ENCODE peak calls at places on chromosomes 3 and 15, in seven cellular contexts. One of them, this sample, is unnamed. For H3K4me1, the result is how much of the 10 kb centered on the place peaks cover.

GRCh38 chr3:133457465-133458067 is 57.7 kb downstream of the BFSP2 start:
- DNase-seq in body of pancreas: no peak
- DNase-seq in spleen: no peak
- DNase-seq in ovary: no peak
- DNase-seq in fibroblast of lung: peak
- DNase-seq in uterus: no peak
- DNase-seq in left ventricle myocardium inferior: no peak
- DNase-seq in this sample: no peak

GRCh38 chr15:70794596-70795310 is 31.4 kb upstream of the UACA start:
- DNase-seq in spleen: no peak
- DNase-seq in left ventricle myocardium inferior: no peak
- DNase-seq in uterus: no peak
- DNase-seq in ovary: no peak
- DNase-seq in fibroblast of lung: peak
- DNase-seq in body of pancreas: no peak
- DNase-seq in this sample: no peak

GRCh38 chr3:195522254-195523023 is 20.7 kb downstream of the PPP1R2 start:
- DNase-seq in uterus: no peak
- DNase-seq in body of pancreas: no peak
- DNase-seq in left ventricle myocardium inferior: no peak
- DNase-seq in fibroblast of lung: peak
- DNase-seq in ovary: no peak
- DNase-seq in spleen: no peak
- DNase-seq in this sample: peak

GRCh38 chr3:127544806-127545545 is 45.6 kb downstream of the TPRA1 start:
- DNase-seq in fibroblast of lung: no peak
- DNase-seq in left ventricle myocardium inferior: no peak
- DNase-seq in spleen: no peak
- DNase-seq in uterus: no peak
- DNase-seq in ovary: no peak
- DNase-seq in body of pancreas: no peak
- DNase-seq in this sample: peak

GRCh38 chr15:81012588-81012987 is 11.9 kb downstream of the TLNRD1 start:
- DNase-seq in left ventricle myocardium inferior: no peak
- DNase-seq in uterus: no peak
- DNase-seq in spleen: no peak
- DNase-seq in body of pancreas: no peak
- DNase-seq in ovary: no peak
- DNase-seq in fibroblast of lung: no peak
- DNase-seq in this sample: no peak

GRCh38 chr15:90083419-90083818 is 18.8 kb downstream of the IDH2 start:
- DNase-seq in ovary: no peak
- DNase-seq in body of pancreas: no peak
- DNase-seq in fibroblast of lung: no peak
- DNase-seq in spleen: no peak
- DNase-seq in left ventricle myocardium inferior: no peak
- DNase-seq in uterus: no peak
- DNase-seq in this sample: no peak

GRCh38 chr3:172465281-172465680 is 17.0 kb upstream of the GHSR start:
- DNase-seq in body of pancreas: no peak
- DNase-seq in spleen: no peak
- DNase-seq in ovary: no peak
- DNase-seq in left ventricle myocardium inferior: no peak
- DNase-seq in fibroblast of lung: no peak
- DNase-seq in uterus: no peak
- DNase-seq in this sample: no peak

GRCh38 chr3:25176999-25177398 is 251.1 kb upstream of the RARB start:
- DNase-seq in left ventricle myocardium inferior: no peak
- DNase-seq in ovary: no peak
- DNase-seq in spleen: no peak
- DNase-seq in uterus: no peak
- DNase-seq in body of pancreas: no peak
- DNase-seq in fibroblast of lung: no peak
- DNase-seq in this sample: no peak

GRCh38 chr15:70851889-70852288 is 2.1 kb downstream of the LARP6 start:
- DNase-seq in fibroblast of lung: no peak
- DNase-seq in left ventricle myocardium inferior: no peak
- DNase-seq in uterus: no peak
- DNase-seq in body of pancreas: no peak
- DNase-seq in spleen: no peak
- DNase-seq in ovary: no peak
- DNase-seq in this sample: no peak

GRCh38 chr15:91694829-91695205 is 158.7 kb upstream of the SLCO3A1 start:
- DNase-seq in spleen: no peak
- DNase-seq in ovary: peak
- DNase-seq in uterus: peak
- DNase-seq in left ventricle myocardium inferior: no peak
- DNase-seq in body of pancreas: peak
- DNase-seq in fibroblast of lung: peak
- DNase-seq in this sample: peak

GRCh38 chr3:72379500-72380187 is 468.6 kb downstream of the SHQ1 start:
- DNase-seq in left ventricle myocardium inferior: no peak
- DNase-seq in uterus: no peak
- DNase-seq in spleen: no peak
- DNase-seq in body of pancreas: no peak
- DNase-seq in ovary: no peak
- DNase-seq in fibroblast of lung: no peak
- DNase-seq in this sample: peak

GRCh38 chr15:88800026-88800425 is 3.2 kb upstream of the ACAN start:
- DNase-seq in body of pancreas: no peak
- DNase-seq in fibroblast of lung: no peak
- DNase-seq in spleen: no peak
- DNase-seq in uterus: no peak
- DNase-seq in left ventricle myocardium inferior: no peak
- DNase-seq in ovary: no peak
- DNase-seq in this sample: no peak

GRCh38 chr15:32851619-32852416 is 134.0 kb downstream of the GREM1 start:
- DNase-seq in uterus: no peak
- DNase-seq in body of pancreas: no peak
- DNase-seq in ovary: no peak
- DNase-seq in left ventricle myocardium inferior: no peak
- DNase-seq in fibroblast of lung: peak
- DNase-seq in spleen: no peak
- DNase-seq in this sample: no peak

GRCh38 chr15:63382966-63383710 is 1.5 kb upstream of the CA12 start:
- DNase-seq in left ventricle myocardium inferior: no peak
- DNase-seq in spleen: no peak
- DNase-seq in ovary: no peak
- DNase-seq in fibroblast of lung: no peak
- DNase-seq in uterus: no peak
- DNase-seq in body of pancreas: no peak
- DNase-seq in this sample: no peak

GRCh38 chr3:126129408-126129891 is 45.5 kb upstream of the SLC41A3 start:
- DNase-seq in fibroblast of lung: peak
- DNase-seq in body of pancreas: peak
- DNase-seq in spleen: peak
- DNase-seq in left ventricle myocardium inferior: peak
- DNase-seq in ovary: peak
- DNase-seq in uterus: peak
- DNase-seq in this sample: no peak

GRCh38 chr15:74443100-74443909 is 9.5 kb upstream of the SEMA7A start:
- DNase-seq in ovary: no peak
- DNase-seq in uterus: no peak
- DNase-seq in left ventricle myocardium inferior: no peak
- DNase-seq in spleen: peak
- DNase-seq in body of pancreas: no peak
- DNase-seq in fibroblast of lung: no peak
- DNase-seq in this sample: no peak

GRCh38 chr3:37310666-37311050 is 136.3 kb upstream of the LRRFIP2 start:
- DNase-seq in fibroblast of lung: peak
- DNase-seq in spleen: no peak
- DNase-seq in body of pancreas: no peak
- DNase-seq in left ventricle myocardium inferior: no peak
- DNase-seq in uterus: no peak
- DNase-seq in ovary: no peak
- DNase-seq in this sample: no peak

GRCh38 chr3:178676942-178677606 is 140.8 kb downstream of the KCNMB2 start:
- DNase-seq in body of pancreas: no peak
- DNase-seq in ovary: peak
- DNase-seq in spleen: no peak
- DNase-seq in left ventricle myocardium inferior: no peak
- DNase-seq in fibroblast of lung: no peak
- DNase-seq in uterus: no peak
- DNase-seq in this sample: no peak

GRCh38 chr15:73594109-73594508 is 39.1 kb downstream of the NPTN start:
- DNase-seq in uterus: no peak
- DNase-seq in fibroblast of lung: no peak
- DNase-seq in left ventricle myocardium inferior: no peak
- DNase-seq in body of pancreas: no peak
- DNase-seq in ovary: no peak
- DNase-seq in spleen: no peak
- DNase-seq in this sample: no peak

GRCh38 chr15:78415284-78415683 is 22.7 kb upstream of the IREB2 start:
- DNase-seq in ovary: no peak
- DNase-seq in left ventricle myocardium inferior: no peak
- DNase-seq in fibroblast of lung: peak
- DNase-seq in spleen: no peak
- DNase-seq in body of pancreas: no peak
- DNase-seq in uterus: no peak
- DNase-seq in this sample: peak

GRCh38 chr15:93312891-93313486 is 224.0 kb upstream of the RGMA start:
- DNase-seq in spleen: no peak
- DNase-seq in uterus: no peak
- DNase-seq in fibroblast of lung: no peak
- DNase-seq in body of pancreas: no peak
- DNase-seq in ovary: no peak
- DNase-seq in left ventricle myocardium inferior: no peak
- DNase-seq in this sample: no peak

GRCh38 chr15:45399381-45400212 is 21.3 kb upstream of the GATM start:
- DNase-seq in left ventricle myocardium inferior: no peak
- DNase-seq in uterus: no peak
- DNase-seq in spleen: no peak
- DNase-seq in ovary: no peak
- DNase-seq in fibroblast of lung: peak
- DNase-seq in body of pancreas: no peak
- DNase-seq in this sample: peak

GRCh38 chr15:58489693-58490404 is 58.1 kb downstream of the LIPC start:
- DNase-seq in spleen: no peak
- DNase-seq in left ventricle myocardium inferior: no peak
- DNase-seq in ovary: no peak
- DNase-seq in uterus: no peak
- DNase-seq in body of pancreas: no peak
- DNase-seq in fibroblast of lung: no peak
- DNase-seq in this sample: no peak
- H3K4me3 ChIP-seq in spleen: no peak
- H3K4me3 ChIP-seq in left ventricle myocardium inferior: peak
- H3K4me3 ChIP-seq in ovary: no peak
- H3K4me3 ChIP-seq in uterus: no peak
- H3K4me3 ChIP-seq in body of pancreas: no peak
- H3K4me3 ChIP-seq in fibroblast of lung: no peak
- H3K4me3 ChIP-seq in this sample: no peak

GRCh38 chr3:29538610-29538958 is 257.7 kb downstream of the RBMS3 start:
- DNase-seq in spleen: no peak
- DNase-seq in uterus: no peak
- DNase-seq in fibroblast of lung: no peak
- DNase-seq in left ventricle myocardium inferior: no peak
- DNase-seq in body of pancreas: no peak
- DNase-seq in ovary: no peak
- DNase-seq in this sample: no peak

GRCh38 chr3:29537889-29538609 is 257.2 kb downstream of the RBMS3 start:
- DNase-seq in fibroblast of lung: no peak
- DNase-seq in body of pancreas: no peak
- DNase-seq in ovary: no peak
- DNase-seq in uterus: no peak
- DNase-seq in spleen: no peak
- DNase-seq in left ventricle myocardium inferior: no peak
- DNase-seq in this sample: no peak

GRCh38 chr3:29536016-29536736 is 255.3 kb downstream of the RBMS3 start:
- DNase-seq in ovary: no peak
- DNase-seq in left ventricle myocardium inferior: no peak
- DNase-seq in spleen: no peak
- DNase-seq in fibroblast of lung: no peak
- DNase-seq in body of pancreas: no peak
- DNase-seq in uterus: no peak
- DNase-seq in this sample: no peak

GRCh38 chr3:29540544-29540943 is 259.7 kb downstream of the RBMS3 start:
- DNase-seq in body of pancreas: no peak
- DNase-seq in ovary: no peak
- DNase-seq in spleen: no peak
- DNase-seq in left ventricle myocardium inferior: no peak
- DNase-seq in fibroblast of lung: no peak
- DNase-seq in uterus: no peak
- DNase-seq in this sample: no peak
- H3K4me1 ChIP-seq in body of pancreas: under half
- H3K4me1 ChIP-seq in ovary: under half
- H3K4me1 ChIP-seq in spleen: under half
- H3K4me1 ChIP-seq in left ventricle myocardium inferior: half or more
- H3K4me1 ChIP-seq in fibroblast of lung: under half
- H3K4me1 ChIP-seq in uterus: under half
- H3K4me1 ChIP-seq in this sample: under half

GRCh38 chr3:58496206-58496605 is 4.3 kb downstream of the KCTD6 start:
- DNase-seq in spleen: no peak
- DNase-seq in fibroblast of lung: no peak
- DNase-seq in uterus: no peak
- DNase-seq in ovary: no peak
- DNase-seq in body of pancreas: no peak
- DNase-seq in left ventricle myocardium inferior: no peak
- DNase-seq in this sample: no peak
- H3K4me3 ChIP-seq in spleen: no peak
- H3K4me3 ChIP-seq in fibroblast of lung: no peak
- H3K4me3 ChIP-seq in uterus: no peak
- H3K4me3 ChIP-seq in ovary: no peak
- H3K4me3 ChIP-seq in body of pancreas: no peak
- H3K4me3 ChIP-seq in left ventricle myocardium inferior: no peak
- H3K4me3 ChIP-seq in this sample: no peak

GRCh38 chr15:40339621-40339945 is 1.2 kb downstream of the CCDC9B start:
- DNase-seq in left ventricle myocardium inferior: no peak
- DNase-seq in uterus: no peak
- DNase-seq in body of pancreas: no peak
- DNase-seq in spleen: no peak
- DNase-seq in ovary: peak
- DNase-seq in fibroblast of lung: no peak
- DNase-seq in this sample: no peak

GRCh38 chr15:40338921-40339620 is 1.7 kb downstream of the CCDC9B start:
- DNase-seq in ovary: no peak
- DNase-seq in body of pancreas: peak
- DNase-seq in fibroblast of lung: peak
- DNase-seq in left ventricle myocardium inferior: peak
- DNase-seq in uterus: peak
- DNase-seq in spleen: no peak
- DNase-seq in this sample: no peak

GRCh38 chr15:40336129-40337122 is 4.3 kb downstream of the CCDC9B start:
- DNase-seq in left ventricle myocardium inferior: no peak
- DNase-seq in body of pancreas: no peak
- DNase-seq in fibroblast of lung: no peak
- DNase-seq in uterus: no peak
- DNase-seq in spleen: no peak
- DNase-seq in ovary: no peak
- DNase-seq in this sample: no peak

GRCh38 chr15:40338041-40338657 is 2.6 kb downstream of the CCDC9B start:
- DNase-seq in uterus: peak
- DNase-seq in left ventricle myocardium inferior: peak
- DNase-seq in body of pancreas: peak
- DNase-seq in fibroblast of lung: peak
- DNase-seq in spleen: peak
- DNase-seq in ovary: peak
- DNase-seq in this sample: peak

DNA sequence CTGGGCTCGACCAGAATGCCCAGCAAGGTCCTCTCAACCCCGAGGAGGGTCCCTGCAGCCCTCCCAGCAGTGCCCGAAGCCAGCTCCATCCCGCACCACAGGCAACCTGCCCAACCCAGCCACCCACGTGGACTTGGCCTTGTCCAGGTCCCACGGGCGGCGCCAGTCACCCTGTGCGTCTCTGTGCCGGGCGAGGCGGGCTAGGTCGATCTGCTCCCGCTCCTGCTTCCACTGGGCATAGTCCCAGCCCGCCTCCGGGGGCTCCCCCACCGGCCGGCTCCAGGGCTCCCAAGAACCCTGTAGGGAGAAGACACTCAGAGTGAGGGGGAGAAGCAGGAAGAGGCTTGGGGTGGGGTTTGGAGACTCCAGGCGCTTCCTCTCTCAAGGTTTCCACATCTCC is 3.1 kb downstream of the CCDC9B start:
- DNase-seq in left ventricle myocardium inferior: no peak
- DNase-seq in body of pancreas: no peak
- DNase-seq in uterus: peak
- DNase-seq in ovary: peak
- DNase-seq in spleen: peak
- DNase-seq in fibroblast of lung: no peak
- DNase-seq in this sample: no peak
- H3K4me1 ChIP-seq in left ventricle myocardium inferior: half or more
- H3K4me1 ChIP-seq in body of pancreas: half or more
- H3K4me1 ChIP-seq in uterus: under half
- H3K4me1 ChIP-seq in ovary: under half
- H3K4me1 ChIP-seq in spleen: under half
- H3K4me1 ChIP-seq in fibroblast of lung: under half
- H3K4me1 ChIP-seq in this sample: under half